ENCODE peak calls at places on chromosomes 13 and 19, in seven cellular contexts. M, N, X, Y, G, J and D are unnamed samples.

GRCh38 chr13:67259208-67259607 is 29.1 kb upstream of the PCDH9 start:
- DNase-seq in G (no peak), N (no peak), J (no peak), M (no peak), Y (no peak), X (no peak), D (no peak)

GRCh38 chr19:2276429-2276989 is 5.5 kb downstream of the PEAK3 start:
- DNase-seq in Y (no peak), G (no peak), N (no peak), J (no peak), M (no peak), X (no peak), D (no peak)

GRCh38 chr13:23980160-23980551 is 82.9 kb upstream of the C1QTNF9B start:
- DNase-seq in J (peak), G (peak), M (peak), N (peak), X (peak), Y (peak), D (peak)

GRCh38 chr19:30276312-30276884 is 95.8 kb upstream of the ZNF536 start:
- DNase-seq in X (no peak), J (no peak), Y (no peak), N (no peak), M (no peak), G (no peak), D (no peak)

GRCh38 chr19:37997911-37998344 is 90.9 kb downstream of the SIPA1L3 start:
- DNase-seq in G (no peak), N (no peak), Y (no peak), J (peak), M (peak), X (no peak), D (no peak)

GRCh38 chr19:51687791-51688664 is 5.1 kb upstream of the SPACA6 start:
- DNase-seq in G (peak), Y (no peak), M (peak), X (peak), J (peak), N (no peak), D (no peak)

GRCh38 chr13:84651288-84651687 is 769.0 kb upstream of the SLITRK1 start:
- DNase-seq in J (peak), Y (no peak), G (no peak), M (no peak), X (no peak), N (no peak), D (no peak)

GRCh38 chr13:97539651-97540230 is 105.8 kb downstream of the RAP2A start:
- DNase-seq in Y (no peak), X (no peak), J (peak), M (no peak), G (no peak), N (no peak), D (no peak)

GRCh38 chr19:29858000-29858596 is 46.3 kb downstream of the CCNE1 start:
- DNase-seq in G (no peak), X (no peak), Y (peak), J (no peak), M (peak), N (peak), D (no peak)

GRCh38 chr19:4575267-4575793 is 15.8 kb upstream of the SEMA6B start:
- DNase-seq in Y (no peak), J (peak), G (peak), X (peak), M (peak), N (no peak), D (no peak)

GRCh38 chr13:42266464-42266863 is 5.5 kb upstream of the AKAP11 start:
- DNase-seq in M (peak), J (peak), Y (no peak), X (no peak), G (no peak), N (no peak), D (no peak)

GRCh38 chr19:54335979-54336892 is 2.7 kb downstream of the LILRA4 start:
- DNase-seq in G (no peak), M (no peak), J (no peak), N (no peak), Y (no peak), X (no peak), D (no peak)

GRCh38 chr13:23622991-23623390 is 52.8 kb downstream of the TNFRSF19 start:
- DNase-seq in G (no peak), Y (no peak), X (no peak), J (no peak), N (peak), M (no peak), D (no peak)

GRCh38 chr13:42969558-42970172 is 22.4 kb downstream of the EPSTI1 start:
- DNase-seq in Y (peak), G (peak), M (peak), J (peak), N (peak), X (peak), D (peak)

GRCh38 chr19:54708781-54709180 is 15.5 kb upstream of the KIR3DL3 start:
- DNase-seq in X (no peak), J (no peak), G (no peak), M (no peak), N (no peak), Y (no peak), D (no peak)

GRCh38 chr19:38061294-38061693 is 154.3 kb downstream of the SIPA1L3 start:
- DNase-seq in Y (no peak), G (no peak), M (peak), J (peak), N (no peak), X (no peak), D (no peak)

GRCh38 chr13:94119360-94119936 is 360.0 kb downstream of the DCT start:
- DNase-seq in M (no peak), J (no peak), Y (no peak), G (no peak), X (no peak), N (no peak), D (no peak)

GRCh38 chr19:47699360-47699917 is 13.8 kb upstream of the EHD2 start:
- DNase-seq in J (peak), Y (peak), M (peak), X (peak), G (peak), N (peak), D (peak)

GRCh38 chr19:55041244-55041626 is 3.2 kb upstream of the GP6 start:
- DNase-seq in Y (no peak), M (peak), J (no peak), N (no peak), G (no peak), X (no peak), D (no peak)

GRCh38 chr13:27379694-27380596 is 44.5 kb upstream of the GTF3A start:
- DNase-seq in G (no peak), N (peak), M (peak), J (peak), Y (peak), X (peak), D (peak)

GRCh38 chr19:36125557-36125956 is 10.3 kb downstream of the TBCB start:
- DNase-seq in G (no peak), X (no peak), M (no peak), J (no peak), Y (no peak), N (no peak), D (no peak)

GRCh38 chr19:11451327-11451941 is 16.0 kb downstream of the PRKCSH start:
- DNase-seq in X (no peak), Y (no peak), N (no peak), J (no peak), M (no peak), G (no peak), D (no peak)

GRCh38 chr19:41351339-41352245 is 2.1 kb downstream of the TGFB1 start:
- DNase-seq in G (no peak), N (peak), Y (peak), J (peak), X (peak), M (peak), D (peak)

GRCh38 chr19:1449467-1450442 is at the start of gene APC2:
- DNase-seq in N (no peak), X (no peak), J (peak), G (peak), Y (no peak), M (peak), D (no peak)

GRCh38 chr13:32314968-32315254 is 252 bp downstream of the ZAR1L start:
- DNase-seq in Y (peak), X (no peak), J (peak), M (peak), N (peak), G (no peak), D (peak)

GRCh38 chr13:77687799-77688198 is 9.7 kb upstream of the SLAIN1 start:
- DNase-seq in M (no peak), J (no peak), G (no peak), Y (no peak), X (no peak), N (no peak), D (no peak)

GRCh38 chr13:113928701-113929627 is 44.9 kb downstream of the C13orf46 start:
- DNase-seq in M (peak), J (peak), X (peak), Y (no peak), G (no peak), N (no peak), D (no peak)

GRCh38 chr13:100443998-100444328 is 144.6 kb downstream of the GGACT start:
- DNase-seq in X (no peak), N (no peak), G (no peak), Y (no peak), J (no peak), M (no peak), D (no peak)